ENCODE peak calls at places on chromosomes 2 and 18, in five cellular contexts. M is A549, S is transverse colon, O is stomach, L is esophagus muscularis mucosa. R is an unnamed sample.

GRCh38 chr2:43088148-43089073 is 138.0 kb downstream of the ZFP36L2 start:
- DNase-seq in O (no peak), L (no peak), S (no peak), M (peak), R (no peak)

GRCh38 chr2:48754874-48755273 is 650 bp downstream of the LHCGR start:
- DNase-seq in M (no peak), O (no peak), S (no peak), L (no peak), R (no peak)

GRCh38 chr2:45741451-45741850 is 90.0 kb downstream of the PRKCE start:
- DNase-seq in L (no peak), S (no peak), M (no peak), O (peak), R (no peak)

GRCh38 chr2:97774425-97774824 is 61.0 kb downstream of the ZAP70 start:
- DNase-seq in M (no peak), S (no peak), L (peak), O (no peak), R (no peak)

GRCh38 chr18:62198259-62198658 is 11.2 kb downstream of the RELCH start:
- DNase-seq in S (no peak), L (no peak), O (no peak), M (no peak), R (no peak)

GRCh38 chr18:14976736-14977430 is 228.9 kb downstream of the ANKRD30B start:
- DNase-seq in M (no peak), S (no peak), L (peak), O (no peak), R (no peak)

GRCh38 chr2:80489718-80490117 is 185.2 kb upstream of the LRRTM1 start:
- DNase-seq in L (no peak), O (no peak), M (peak), S (no peak), R (no peak)

GRCh38 chr2:96142217-96143113 is 2.8 kb downstream of the DUSP2 start:
- DNase-seq in M (no peak), O (no peak), L (no peak), S (peak), R (no peak)

GRCh38 chr18:75183524-75183923 is 25.4 kb downstream of the PTGR3 start:
- DNase-seq in M (no peak), O (no peak), L (no peak), S (no peak), R (no peak)

GRCh38 chr2:201754683-201755415 is 25.9 kb downstream of the ALS2 start:
- DNase-seq in S (no peak), M (peak), L (no peak), O (no peak), R (no peak)

GRCh38 chr2:131031875-131032274 is 61.4 kb downstream of the FAM168B start:
- DNase-seq in L (no peak), S (no peak), M (no peak), O (no peak), R (no peak)

GRCh38 chr2:136020831-136021230 is 35.4 kb upstream of the DARS1 start:
- DNase-seq in O (no peak), M (no peak), L (no peak), S (no peak), R (no peak)

GRCh38 chr2:26628561-26629345 is 12.4 kb downstream of the CIB4 start:
- DNase-seq in O (no peak), S (no peak), L (no peak), M (no peak), R (no peak)

GRCh38 chr2:41719756-41720155 is 328.1 kb upstream of the PKDCC start:
- DNase-seq in M (no peak), O (no peak), S (no peak), L (no peak), R (no peak)

GRCh38 chr2:106342801-106343200 is 125.4 kb downstream of the RGPD3 start:
- DNase-seq in O (no peak), L (no peak), S (peak), M (no peak), R (no peak)

GRCh38 chr2:137927846-137928245 is 36.4 kb upstream of the HNMT start:
- DNase-seq in L (no peak), O (no peak), S (no peak), M (no peak), R (no peak)

GRCh38 chr2:98833172-98833916 is 102.4 kb upstream of the MGAT4A start:
- DNase-seq in S (no peak), L (no peak), O (no peak), M (no peak), R (no peak)

GRCh38 chr2:222421626-222422025 is 2.7 kb upstream of the SGPP2 start:
- DNase-seq in S (no peak), M (no peak), L (peak), O (no peak), R (no peak)

GRCh38 chr2:131516011-131516410 is 11.7 kb upstream of the CCDC74A start:
- DNase-seq in M (no peak), S (no peak), L (no peak), O (no peak), R (no peak)

GRCh38 chr2:119029297-119029696 is 87.3 kb downstream of the MARCO start:
- DNase-seq in L (no peak), M (no peak), S (no peak), O (no peak), R (no peak)

GRCh38 chr2:195318440-195319111 is 338.4 kb upstream of the SLC39A10 start:
- DNase-seq in L (no peak), M (peak), O (no peak), S (peak), R (peak)

GRCh38 chr18:48152549-48152948 is 222.1 kb upstream of the SMAD2 start:
- DNase-seq in S (no peak), M (no peak), O (no peak), L (no peak), R (peak)

GRCh38 chr2:54103454-54104314 is 11.7 kb upstream of the ACYP2 start:
- DNase-seq in L (no peak), M (peak), S (peak), O (peak), R (no peak)

GRCh38 chr2:164620873-164621760 is at the start of gene GRB14:
- DNase-seq in O (peak), L (no peak), M (peak), S (peak), R (no peak)

GRCh38 chr18:76463358-76463757 is 31.7 kb downstream of the ZNF516 start:
- DNase-seq in S (no peak), O (no peak), M (no peak), L (peak), R (no peak)

GRCh38 chr2:65604246-65604645 is 171.8 kb upstream of the SPRED2 start:
- DNase-seq in M (peak), S (no peak), O (no peak), L (peak), R (no peak)

GRCh38 chr2:11458753-11459152 is 7.2 kb downstream of the E2F6 start:
- DNase-seq in O (no peak), L (no peak), S (no peak), M (no peak), R (no peak)

GRCh38 chr18:6194640-6195039 is 220.1 kb downstream of the L3MBTL4 start:
- DNase-seq in O (no peak), M (no peak), L (peak), S (no peak), R (no peak)

GRCh38 chr2:140539506-140539905 is 1591.3 kb downstream of the LRP1B start:
- DNase-seq in S (no peak), O (no peak), M (no peak), L (no peak), R (no peak)

GRCh38 chr2:219687266-219687665 is 59.8 kb downstream of the SLC4A3 start:
- DNase-seq in S (no peak), L (no peak), M (no peak), O (no peak), R (no peak)

GRCh38 chr2:34215174-34215573 is 616.1 kb upstream of the FAM98A start:
- DNase-seq in S (no peak), O (no peak), M (no peak), L (no peak), R (no peak)

GRCh38 chr2:222364280-222364895 is 60.0 kb upstream of the SGPP2 start:
- DNase-seq in M (no peak), S (no peak), L (no peak), O (no peak), R (no peak)

GRCh38 chr2:230137902-230138539 is 69.3 kb upstream of the SLC16A14 start:
- DNase-seq in O (no peak), S (no peak), L (peak), M (no peak), R (no peak)

GRCh38 chr2:121905201-121905600 is 149.8 kb downstream of the TSN start:
- DNase-seq in S (no peak), O (no peak), M (no peak), L (no peak), R (no peak)

GRCh38 chr18:13141209-13141608 is 77.4 kb upstream of the LDLRAD4 start:
- DNase-seq in M (no peak), S (no peak), L (no peak), O (no peak), R (no peak)

GRCh38 chr18:79429785-79430281 is 34.1 kb downstream of the NFATC1 start:
- DNase-seq in O (no peak), M (no peak), S (no peak), L (no peak), R (no peak)

GRCh38 chr2:84908948-84909713 is 3.7 kb downstream of the TMSB10 start:
- DNase-seq in L (peak), M (no peak), S (no peak), O (no peak), R (no peak)

DNA sequence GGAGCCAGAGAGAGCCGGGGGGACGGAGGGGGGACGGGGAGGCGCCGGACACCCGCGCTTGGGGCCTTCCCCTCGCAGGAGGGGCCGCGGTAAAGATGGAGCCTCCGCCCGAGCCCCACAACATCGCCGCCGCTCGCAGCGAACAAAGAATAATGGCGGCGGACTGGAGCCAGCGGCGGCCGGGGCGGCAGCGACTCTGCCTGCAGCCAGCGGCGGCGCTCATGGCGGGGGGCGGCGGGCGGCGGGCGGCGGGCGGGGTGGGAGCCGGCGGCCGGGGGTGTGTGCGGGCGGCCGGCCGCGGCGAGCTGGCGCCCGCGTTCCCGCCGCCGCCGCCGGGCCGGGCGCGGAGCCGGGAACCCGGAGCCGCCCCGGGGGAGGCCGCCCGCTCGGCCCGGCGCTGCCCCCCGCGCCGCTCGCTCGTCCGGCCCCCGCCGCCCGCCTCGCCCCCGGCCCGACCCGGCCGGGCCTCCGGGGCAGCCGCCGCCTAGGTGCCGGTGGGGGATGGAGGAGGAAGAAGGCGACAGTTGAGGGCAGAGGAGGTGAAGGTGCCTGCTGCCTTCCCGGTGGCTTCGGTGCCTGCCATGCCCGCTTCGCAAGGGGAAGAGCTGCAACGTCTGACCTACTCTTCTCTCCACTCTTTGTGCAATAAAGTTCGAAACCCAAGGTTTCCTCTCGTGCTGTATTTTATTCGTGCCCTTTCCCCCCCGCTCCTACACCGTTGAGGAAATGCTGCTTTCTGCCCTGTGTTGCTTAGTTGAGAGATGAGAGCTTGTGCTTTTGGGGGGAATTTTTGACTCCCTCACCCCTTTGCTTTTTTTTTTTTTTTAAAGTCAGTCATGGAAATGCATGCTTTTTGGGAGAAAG is 630 bp downstream of the CREB1 start:
- DNase-seq in O (peak), S (peak), M (peak), L (no peak), R (no peak)
- TF ChIP-seq POLR2A in O (no peak), S (peak), M (no peak), L (peak), R (no peak)

GRCh38 chr2:69177785-69178636 is 165.0 kb downstream of the ANTXR1 start:
- DNase-seq in M (peak), L (peak), S (peak), O (peak), R (peak)
- TF ChIP-seq EP300 in M (no peak), L (peak), S (peak), O (peak), R (peak)

DNA sequence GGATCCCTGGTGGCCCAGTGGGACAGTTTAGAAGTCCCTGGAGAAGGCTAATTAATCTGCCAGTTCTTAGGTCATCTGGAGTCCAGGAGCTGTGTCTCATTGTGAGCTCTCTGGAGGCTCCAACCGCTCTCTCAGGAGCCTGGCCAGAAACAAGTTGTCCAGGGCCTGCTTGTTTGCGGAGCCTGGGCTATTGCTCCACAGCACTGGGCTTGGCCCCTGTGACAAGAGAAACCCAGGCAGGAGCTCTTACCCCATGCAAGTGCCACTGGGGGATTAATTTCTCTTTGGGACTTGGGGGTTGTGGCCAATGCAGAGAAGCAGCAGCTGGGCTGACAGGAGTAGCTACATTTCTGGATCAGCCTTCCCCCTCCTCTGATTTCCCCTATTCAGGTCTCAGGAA is 24.5 kb upstream of the TNP1 start:
- DNase-seq in S (no peak), M (no peak), L (no peak), O (no peak), R (no peak)
- TF ChIP-seq POLR2A in S (no peak), M (no peak), L (no peak), O (no peak), R (no peak)

DNA sequence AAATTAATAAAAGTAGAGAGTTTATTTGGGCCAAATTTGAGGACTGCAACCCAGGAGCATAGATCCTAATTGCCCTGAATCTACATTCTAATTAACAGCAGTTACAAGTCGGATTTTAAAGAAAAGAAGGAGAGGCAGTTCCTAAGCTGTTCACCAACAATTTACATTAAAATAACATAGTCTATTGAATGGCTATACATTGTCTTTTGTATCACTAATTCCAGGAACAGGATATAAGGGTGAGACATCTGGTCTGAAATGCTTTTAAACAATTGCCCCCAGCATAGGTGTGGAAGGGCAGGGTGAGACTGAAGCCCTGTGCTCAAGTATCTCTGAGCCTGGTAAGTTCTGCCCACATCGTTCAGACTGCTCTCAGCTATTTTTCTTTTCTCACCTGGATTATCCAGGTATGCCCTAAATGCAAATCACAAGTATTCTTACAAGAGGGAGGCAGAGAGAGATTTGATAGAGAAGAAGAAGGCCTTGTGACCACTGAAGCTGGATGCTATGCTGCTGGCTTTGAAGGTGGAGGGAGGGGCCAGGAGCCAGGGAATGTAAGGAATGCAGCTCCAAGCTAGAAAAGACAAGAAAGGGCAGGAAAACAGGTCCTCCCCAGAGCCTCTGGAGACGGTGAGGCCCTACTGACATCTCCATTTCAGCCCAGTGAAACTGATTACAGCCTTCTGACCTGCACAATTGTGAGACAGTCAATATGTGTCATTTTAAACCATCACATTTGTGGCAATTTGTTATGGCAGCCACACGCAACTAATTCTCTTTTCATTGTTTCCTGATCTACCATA is 189.4 kb upstream of the ARL4C start:
- DNase-seq in S (no peak), M (peak), L (no peak), O (no peak), R (no peak)
- TF ChIP-seq EP300 in S (no peak), M (no peak), L (no peak), O (no peak), R (no peak)

GRCh38 chr2:188506843-188507242 is 215.2 kb downstream of the GULP1 start:
- DNase-seq in S (no peak), M (no peak), L (no peak), O (no peak), R (no peak)

GRCh38 chr2:188515918-188516317 is 224.2 kb downstream of the GULP1 start:
- DNase-seq in M (no peak), O (no peak), L (no peak), S (no peak), R (no peak)

GRCh38 chr2:188517549-188518255 is 226.0 kb downstream of the GULP1 start:
- DNase-seq in O (no peak), L (no peak), M (no peak), S (no peak), R (no peak)

GRCh38 chr2:188511346-188511745 is 219.7 kb downstream of the GULP1 start:
- DNase-seq in O (no peak), L (no peak), S (no peak), M (no peak), R (no peak)

DNA sequence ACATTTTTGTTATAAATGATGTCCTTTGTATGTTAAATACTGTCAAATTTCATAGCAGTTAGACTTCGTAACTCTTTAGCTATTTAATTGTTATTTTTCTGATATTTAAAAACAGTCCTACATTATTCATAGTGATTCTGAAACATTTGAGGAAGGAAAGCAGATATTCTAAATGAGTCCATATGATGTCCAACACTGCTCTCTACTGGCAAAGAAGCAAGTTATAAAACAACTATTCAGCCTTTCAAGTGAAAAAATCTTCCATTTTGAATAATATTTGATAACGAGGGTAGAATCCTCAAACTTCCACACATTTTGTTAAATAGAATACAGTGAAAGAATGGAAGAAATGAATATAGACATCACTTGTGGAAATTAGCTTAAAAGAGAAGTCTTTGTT is 220.8 kb downstream of the GULP1 start:
- DNase-seq in L (no peak), S (no peak), O (no peak), M (peak), R (no peak)
- TF ChIP-seq POLR2A in L (no peak), S (no peak), O (no peak), M (no peak), R (no peak)

GRCh38 chr2:37084797-37085196 is 479 bp downstream of the GPATCH11 start:
- DNase-seq in O (no peak), S (no peak), M (no peak), L (no peak), R (no peak)

GRCh38 chr2:37080231-37080630 is 3.9 kb downstream of the HEATR5B start:
- DNase-seq in O (no peak), M (no peak), S (no peak), L (no peak), R (no peak)

GRCh38 chr2:37080674-37081073 is 3.5 kb downstream of the HEATR5B start:
- DNase-seq in L (no peak), S (no peak), M (no peak), O (no peak), R (no peak)

GRCh38 chr2:37085731-37086147 is 1.4 kb downstream of the GPATCH11 start:
- DNase-seq in S (no peak), M (peak), O (no peak), L (no peak), R (no peak)

DNA sequence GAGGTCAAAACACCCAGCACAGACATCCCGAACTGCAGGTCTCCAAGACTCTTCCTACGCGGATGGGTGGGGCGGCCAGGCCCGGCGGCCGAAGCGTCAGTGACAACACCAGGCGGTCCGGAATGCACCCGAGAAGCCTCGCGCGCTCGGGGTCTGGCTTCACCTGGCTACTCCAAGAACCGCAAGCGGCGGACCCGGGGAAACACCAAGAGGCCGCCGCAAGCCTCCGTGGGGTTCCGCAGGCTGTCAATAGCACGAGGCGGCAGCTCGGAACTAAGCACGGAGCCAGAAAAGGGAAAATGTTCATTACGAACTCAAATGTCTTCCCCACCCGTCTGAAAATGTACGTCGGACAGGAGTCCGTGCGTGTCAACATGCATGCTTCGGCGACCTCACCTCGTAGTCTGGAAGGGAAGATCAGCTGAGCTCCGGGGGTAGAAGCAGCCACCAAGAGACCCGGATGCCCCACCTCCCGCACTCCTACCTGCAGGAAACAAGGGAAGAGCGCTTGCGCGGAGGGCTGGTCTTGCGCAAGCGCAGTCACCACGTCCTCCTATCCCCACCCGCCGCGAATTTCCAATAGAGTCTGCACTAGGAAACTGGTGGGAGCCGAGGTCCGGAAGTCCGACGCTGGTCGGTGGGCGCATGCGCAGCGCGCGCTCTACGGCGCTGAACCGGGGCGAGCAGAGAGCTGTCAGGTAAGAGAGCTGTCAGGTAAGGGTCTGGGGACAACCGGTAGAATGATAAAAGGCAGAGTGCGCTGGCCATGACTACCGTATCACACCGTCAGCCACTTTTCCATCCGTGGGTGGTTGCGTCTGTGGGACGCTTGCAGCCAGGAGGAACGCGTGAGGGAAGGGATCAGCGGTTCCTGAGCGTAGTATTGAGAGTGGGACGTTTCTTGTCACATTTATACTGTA is at the start of the genes GPATCH11 and HEATR5B:
- DNase-seq in S (peak), L (peak), O (peak), M (peak), R (peak)
- TF ChIP-seq EP300 in S (no peak), L (no peak), O (no peak), M (no peak), R (peak)

GRCh38 chr2:169734172-169734847 is 678 bp downstream of the KLHL23 start:
- DNase-seq in M (no peak), O (peak), S (peak), L (no peak), R (no peak)
- TF ChIP-seq POLR2A in M (no peak), O (no peak), S (no peak), L (no peak), R (no peak)

R was measured in tibial nerve.